ENCODE peak calls at places on chromosomes 3 and 15, in seven cellular contexts. Q is fibroblast of mammary gland; K is fibroblast of lung; B is GM23248; O is adrenal gland; X is CD4-positive, alpha-beta memory T cell; Y is ascending aorta. D is an unnamed sample.
A peak's percentile ranks its signal among the peaks of the same experiment; 100 is the strongest.

GRCh38 chr15:65824941-65825544 is 33.0 kb upstream of the DENND4A start:
- DNase-seq in Q (peak; percentile 78), K (peak; percentile 31), B (peak; percentile 80), O (peak; percentile 69), X (no peak), Y (no peak), D (no peak)

GRCh38 chr3:160921020-160921635 is 165.1 kb downstream of the PPM1L start:
- DNase-seq in Q (peak; percentile 61), K (peak; percentile 35), B (peak; percentile 82), O (peak; percentile 37), X (no peak), Y (no peak), D (no peak)

GRCh38 chr15:49624046-49624445 is 3.2 kb downstream of the DTWD1 start:
- DNase-seq in Q (peak; percentile 72), K (peak; percentile 94), B (peak; percentile 79), O (no peak), X (no peak), Y (no peak), D (no peak)

GRCh38 chr3:72549819-72550581 is 298.2 kb downstream of the SHQ1 start:
- DNase-seq in Q (no peak), K (no peak), B (no peak), O (no peak), X (peak; percentile 2), Y (no peak), D (no peak)

GRCh38 chr3:100518244-100518643 is 25.8 kb downstream of the TMEM45A start:
- DNase-seq in Q (no peak), K (no peak), B (peak; percentile 51), O (no peak), X (no peak), Y (no peak), D (no peak)

GRCh38 chr3:122301063-122301462 is 24.0 kb upstream of the CSTA start:
- DNase-seq in Q (no peak), K (no peak), B (no peak), O (no peak), X (no peak), Y (no peak), D (no peak)

GRCh38 chr3:128170866-128171516 is 17.7 kb downstream of the EEFSEC start:
- DNase-seq in Q (peak; percentile 84), K (peak; percentile 71), B (peak; percentile 92), O (peak; percentile 74), X (no peak), Y (no peak), D (peak; percentile 51)

GRCh38 chr3:149393355-149394165 is 16.1 kb upstream of the TM4SF1 start:
- DNase-seq in Q (peak; percentile 83), K (peak; percentile 71), B (peak; percentile 89), O (peak; percentile 69), X (no peak), Y (no peak), D (peak; percentile 75)

GRCh38 chr3:128649264-128649663 is 1.4 kb downstream of the RPN1 start:
- DNase-seq in Q (no peak), K (no peak), B (peak; percentile 61), O (no peak), X (no peak), Y (no peak), D (no peak)

GRCh38 chr3:79767194-79767952 is 425 bp downstream of the ROBO1 start:
- DNase-seq in Q (no peak), K (peak; percentile 22), B (no peak), O (no peak), X (no peak), Y (no peak), D (no peak)

GRCh38 chr15:26453914-26454313 is 319.0 kb downstream of the GABRB3 start:
- DNase-seq in Q (no peak), K (no peak), B (no peak), O (no peak), X (no peak), Y (no peak), D (no peak)

GRCh38 chr3:11146771-11147363 is 7.4 kb upstream of the HRH1 start:
- DNase-seq in Q (no peak), K (no peak), B (no peak), O (no peak), X (no peak), Y (no peak), D (no peak)

GRCh38 chr15:63015618-63016017 is 26.9 kb upstream of the TPM1 start:
- DNase-seq in Q (peak; percentile 90), K (peak; percentile 78), B (peak; percentile 89), O (peak; percentile 71), X (no peak), Y (peak; percentile 60), D (no peak)

GRCh38 chr15:55673287-55673686 is 69.7 kb downstream of the PRTG start:
- DNase-seq in Q (no peak), K (no peak), B (no peak), O (no peak), X (no peak), Y (no peak), D (no peak)

GRCh38 chr3:12470680-12471079 is 13.6 kb upstream of the TSEN2 start:
- DNase-seq in Q (no peak), K (no peak), B (no peak), O (no peak), X (no peak), Y (no peak), D (no peak)

GRCh38 chr3:17782751-17783150 is 40.3 kb upstream of the TBC1D5 start:
- DNase-seq in Q (no peak), K (no peak), B (no peak), O (no peak), X (no peak), Y (no peak), D (no peak)

GRCh38 chr3:196684548-196685407 is 27.3 kb downstream of the CEP19 start:
- DNase-seq in Q (peak; percentile 62), K (peak; percentile 20), B (peak; percentile 72), O (peak; percentile 58), X (peak; percentile 65), Y (no peak), D (peak; percentile 75)

GRCh38 chr3:55097441-55097840 is 169.6 kb upstream of the LRTM1 start:
- DNase-seq in Q (peak; percentile 58), K (no peak), B (peak; percentile 5), O (no peak), X (no peak), Y (no peak), D (no peak)

GRCh38 chr3:179929091-179929529 is 107.6 kb downstream of the PEX5L start:
- DNase-seq in Q (peak; percentile 73), K (peak; percentile 59), B (peak; percentile 67), O (peak; percentile 49), X (peak; percentile 32), Y (no peak), D (peak; percentile 30)

GRCh38 chr15:78167227-78167888 is 18.2 kb downstream of the IDH3A start:
- DNase-seq in Q (no peak), K (no peak), B (no peak), O (no peak), X (peak; percentile 30), Y (no peak), D (peak; percentile 15)

GRCh38 chr3:126883241-126883640 is 99.7 kb upstream of the PLXNA1 start:
- DNase-seq in Q (peak; percentile 71), K (peak; percentile 29), B (peak; percentile 48), O (peak; percentile 25), X (no peak), Y (no peak), D (no peak)
- H3K4me3 ChIP-seq in Q (no peak overlapping the region), K (no peak overlapping the region), B (no peak overlapping the region), O (no peak overlapping the region), X (no peak overlapping the region), Y (no peak overlapping the region), D (no peak overlapping the region)

GRCh38 chr3:66499881-66500574 is 794 bp downstream of the LRIG1 start:
- DNase-seq in Q (no peak), K (peak; percentile 16), B (peak; percentile 68), O (peak; percentile 32), X (peak; percentile 37), Y (no peak), D (peak; percentile 54)

GRCh38 chr3:66501483-66502266 is 853 bp upstream of the LRIG1 start:
- DNase-seq in Q (no peak), K (no peak), B (no peak), O (no peak), X (no peak), Y (no peak), D (no peak)

GRCh38 chr3:66498718-66499611 is 1.9 kb downstream of the LRIG1 start:
- DNase-seq in Q (no peak), K (peak; percentile 17), B (peak; percentile 10), O (no peak), X (no peak), Y (no peak), D (peak; percentile 58)

GRCh38 chr3:66502267-66502874 is 1.5 kb upstream of the LRIG1 start:
- DNase-seq in Q (no peak), K (no peak), B (no peak), O (no peak), X (no peak), Y (no peak), D (no peak)

GRCh38 chr3:66500575-66501482 is at the start of gene LRIG1:
- DNase-seq in Q (peak; percentile 95), K (peak; percentile 98), B (peak; percentile 100), O (peak; percentile 100), X (peak; percentile 97), Y (peak; percentile 96), D (peak; percentile 100)
- H3K4me3 ChIP-seq in Q (peak within 1 kb of the TSS; percentile 72), K (peak within 1 kb of the TSS; percentile 90), B (peak within 1 kb of the TSS; percentile 81), O (peak within 1 kb of the TSS; percentile 89), X (peak within 1 kb of the TSS; percentile 72), Y (peak within 1 kb of the TSS; percentile 85), D (peak within 1 kb of the TSS; percentile 90)

DNA sequence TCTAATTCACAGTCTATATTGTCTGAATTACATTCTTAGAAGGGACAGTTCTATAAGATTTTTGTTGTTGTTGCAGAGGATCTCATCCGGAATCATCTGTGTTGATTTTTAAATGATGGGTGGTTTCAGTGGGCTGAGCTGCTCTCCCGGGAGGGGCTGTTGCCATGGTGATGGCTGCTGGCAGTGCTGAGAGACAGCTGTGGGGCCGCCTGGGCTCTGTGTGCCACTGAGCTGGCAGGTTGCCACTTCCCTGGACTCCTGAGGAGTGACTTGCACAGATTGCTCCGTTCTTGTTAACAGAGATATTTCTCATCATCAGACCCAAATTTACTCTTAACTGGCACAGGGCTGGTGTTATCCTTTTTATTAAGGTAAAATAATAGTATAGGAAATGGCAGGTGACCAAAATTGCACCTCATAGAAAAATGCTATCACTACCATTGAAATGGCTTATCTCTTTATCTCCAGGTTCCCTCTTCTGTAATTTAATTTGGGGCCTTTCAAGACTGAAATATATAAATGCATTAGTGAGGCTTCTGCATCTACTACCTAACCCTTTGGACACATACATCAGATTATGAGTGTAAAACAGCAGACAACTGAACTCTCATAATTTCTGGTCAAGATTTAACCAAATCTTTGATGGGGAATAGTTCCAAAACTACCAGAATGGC is 56.6 kb downstream of the NEK11 start:
- DNase-seq in Q (peak; percentile 14), K (peak; percentile 15), B (peak; percentile 38), O (peak; percentile 42), X (no peak), Y (no peak), D (no peak)
- H3K4me3 ChIP-seq in Q (no peak overlapping the region), K (no peak overlapping the region), B (no peak overlapping the region), O (no peak overlapping the region), X (no peak overlapping the region), Y (no peak overlapping the region), D (no peak overlapping the region)

DNA sequence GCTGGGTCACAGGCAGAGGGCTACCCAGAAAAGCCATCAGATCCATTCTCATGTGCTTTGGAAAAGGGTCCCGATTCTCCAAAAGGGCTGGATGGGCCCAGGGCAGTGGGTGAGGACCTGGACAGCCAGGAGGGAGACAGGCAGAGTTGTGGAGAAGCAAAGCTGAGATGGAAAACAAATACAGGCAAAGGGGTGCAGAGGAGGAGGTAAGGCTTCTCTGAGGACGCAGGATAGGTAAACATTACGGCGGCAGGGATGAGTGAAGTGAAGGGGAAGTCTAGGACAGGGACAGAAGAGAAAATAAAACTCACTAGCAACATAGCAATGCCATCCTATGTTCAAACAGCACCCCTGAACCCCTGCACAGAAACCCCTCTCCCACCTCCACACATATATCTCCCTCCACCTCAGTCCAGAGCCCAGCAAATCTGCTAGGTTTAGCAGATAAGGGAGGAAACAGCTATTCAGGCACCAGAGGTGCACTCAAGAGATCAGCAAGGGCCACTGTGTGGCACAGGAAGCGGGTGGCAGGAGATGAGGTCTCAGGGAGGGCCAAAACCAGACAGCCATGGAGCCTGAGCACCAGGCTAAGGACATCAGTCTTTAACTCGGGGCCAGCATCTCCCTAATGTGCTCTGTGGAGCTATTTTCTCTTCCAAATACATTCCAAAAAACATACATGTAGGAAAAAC is 51.3 kb downstream of the HOMER2 start:
- DNase-seq in Q (no peak), K (no peak), B (no peak), O (no peak), X (no peak), Y (no peak), D (no peak)
- H3K4me3 ChIP-seq in Q (no peak overlapping the region), K (no peak overlapping the region), B (no peak overlapping the region), O (no peak overlapping the region), X (no peak overlapping the region), Y (no peak overlapping the region), D (no peak overlapping the region)